ENCODE peak calls at places on chromosomes 16 and 17, in five cellular contexts. S, A, B, O and X are unnamed samples.

GRCh38 chr16:57186630-57187507 is 740 bp downstream of the RSPRY1 start:
- DNase-seq in S (no peak), A (peak; percentile 59), O (peak; percentile 2), B (peak; percentile 41), X (peak; percentile 6)

GRCh38 chr17:55727275-55727674 is 4.6 kb upstream of the TMEM100 start:
- DNase-seq in B (no peak), A (no peak), S (no peak), O (no peak), X (no peak)

GRCh38 chr17:79952915-79953314 is 82.8 kb downstream of the TBC1D16 start:
- DNase-seq in O (no peak), B (no peak), S (no peak), A (no peak), X (no peak)

GRCh38 chr17:44995602-44996001 is 27.5 kb upstream of the C1QL1 start:
- DNase-seq in S (no peak), A (no peak), B (no peak), O (no peak), X (no peak)

GRCh38 chr16:89522287-89522686 is 14.1 kb downstream of the SPG7 start:
- DNase-seq in B (no peak), A (no peak), S (no peak), O (no peak), X (no peak)

GRCh38 chr17:68749742-68750562 is 148.8 kb upstream of the FAM20A start:
- DNase-seq in S (no peak), B (no peak), A (no peak), O (no peak), X (no peak)

GRCh38 chr17:40551091-40551873 is 14.0 kb downstream of the CCR7 start:
- DNase-seq in S (no peak), A (no peak), O (no peak), B (peak; percentile 28), X (peak; percentile 98)

GRCh38 chr17:76354317-76354729 is 607 bp upstream of the PRPSAP1 start:
- DNase-seq in B (no peak), S (no peak), O (no peak), A (no peak), X (no peak)

GRCh38 chr16:50183316-50183715 is 30.2 kb downstream of the TENT4B start:
- DNase-seq in A (no peak), O (no peak), S (no peak), B (no peak), X (peak; percentile 70)

GRCh38 chr16:26889751-26890150 is 177.0 kb upstream of the C16orf82 start:
- DNase-seq in O (no peak), B (no peak), S (no peak), A (no peak), X (no peak)

GRCh38 chr16:22631264-22631663 is 120.6 kb downstream of the NPIPB5 start:
- DNase-seq in B (no peak), A (no peak), S (no peak), O (no peak), X (no peak)

GRCh38 chr17:49168706-49169105 is 36.1 kb downstream of the B4GALNT2 start:
- DNase-seq in B (no peak), O (no peak), A (no peak), S (no peak), X (no peak)

GRCh38 chr16:74844041-74844826 is 69.6 kb upstream of the FA2H start:
- DNase-seq in A (no peak), S (no peak), B (no peak), O (no peak), X (no peak)

GRCh38 chr17:73334771-73335513 is 23.1 kb upstream of the CDC42EP4 start:
- DNase-seq in S (no peak), A (no peak), O (no peak), B (no peak), X (no peak)

GRCh38 chr17:3695129-3695722 is 729 bp downstream of the P2RX5 start:
- DNase-seq in O (no peak), B (no peak), A (no peak), S (no peak), X (no peak)

GRCh38 chr17:27577124-27577761 is 53.7 kb upstream of the LGALS9 start:
- DNase-seq in O (peak; percentile 13), S (peak; percentile 85), B (no peak), A (no peak), X (peak; percentile 66)

GRCh38 chr17:68377771-68378201 is 79.5 kb downstream of the WIPI1 start:
- DNase-seq in S (no peak), A (no peak), B (no peak), O (no peak), X (no peak)